ENCODE peak calls at places on chromosomes 13 and 19, in ten cellular contexts. O, F, Z, J, Y, H, X, Q, B and L are unnamed samples.

GRCh38 chr19:39679791-39680168 is 24.1 kb downstream of the LGALS16 start:
- DNase-seq in B (no peak), F (no peak), X (no peak), O (no peak), H (no peak), Z (no peak), Q (no peak), J (no peak), Y (no peak), L (no peak)

GRCh38 chr19:56562766-56563165 is 4.5 kb upstream of the ZNF470 start:
- DNase-seq in Z (no peak), B (no peak), O (no peak), Q (no peak), Y (no peak), X (no peak), H (no peak), F (no peak), J (no peak), L (no peak)

GRCh38 chr19:39428309-39429112 is 7.2 kb downstream of the RPS16 start:
- DNase-seq in Y (peak), Z (peak), Q (peak), O (no peak), F (peak), J (peak), H (peak), B (peak), X (peak), L (peak)

GRCh38 chr19:31699421-31699820 is 350.2 kb upstream of the TSHZ3 start:
- DNase-seq in H (no peak), Z (no peak), J (peak), Y (no peak), X (no peak), B (no peak), F (no peak), Q (no peak), O (no peak), L (no peak)

GRCh38 chr19:18731562-18732008 is 48.1 kb downstream of the CRTC1 start:
- DNase-seq in Y (no peak), B (peak), Z (peak), X (no peak), H (peak), F (no peak), Q (no peak), J (no peak), O (no peak), L (peak)

GRCh38 chr13:113918981-113919646 is 54.8 kb downstream of the C13orf46 start:
- DNase-seq in Q (no peak), Z (no peak), O (peak), J (no peak), B (no peak), Y (no peak), X (no peak), H (no peak), F (no peak), L (no peak)

GRCh38 chr13:27194895-27195764 is 23.5 kb upstream of the USP12 start:
- DNase-seq in Q (no peak), F (peak), B (peak), Y (no peak), H (peak), X (peak), O (no peak), Z (peak), J (peak), L (peak)

GRCh38 chr13:80454245-80454644 is 113.3 kb upstream of the SPRY2 start:
- DNase-seq in Y (no peak), H (peak), O (no peak), B (peak), Z (peak), F (peak), X (no peak), Q (no peak), J (no peak), L (peak)

GRCh38 chr13:40058757-40059236 is 403.3 kb downstream of the COG6 start:
- DNase-seq in F (no peak), X (no peak), J (no peak), Z (peak), B (peak), Y (no peak), H (no peak), Q (no peak), O (no peak), L (peak)

GRCh38 chr19:42349378-42350107 is 24.1 kb downstream of the MEGF8 start:
- DNase-seq in H (no peak), Q (no peak), B (no peak), Y (no peak), J (no peak), Z (no peak), O (no peak), X (no peak), F (no peak), L (no peak)

GRCh38 chr13:111514646-111515617 is 194.5 kb downstream of the TEX29 start:
- DNase-seq in O (no peak), B (no peak), F (no peak), Z (no peak), X (no peak), H (no peak), J (no peak), Q (no peak), Y (no peak), L (no peak)

GRCh38 chr13:76992548-76993001 is 694 bp downstream of the CLN5 start:
- DNase-seq in F (peak), J (peak), Y (peak), B (peak), X (no peak), H (peak), Z (peak), O (no peak), Q (no peak), L (peak)

GRCh38 chr13:109862627-109863026 is 76.2 kb upstream of the IRS2 start:
- DNase-seq in Y (no peak), F (peak), Z (peak), Q (no peak), J (no peak), X (no peak), H (peak), O (no peak), B (peak), L (peak)

GRCh38 chr19:4635763-4636135 is 3.6 kb upstream of the TNFAIP8L1 start:
- DNase-seq in B (no peak), X (no peak), Q (no peak), F (no peak), Y (no peak), J (peak), O (no peak), H (no peak), Z (no peak), L (no peak)

GRCh38 chr19:5028229-5028886 is 59.4 kb downstream of the KDM4B start:
- DNase-seq in H (no peak), B (no peak), F (no peak), Q (no peak), X (no peak), J (no peak), Z (no peak), Y (no peak), O (no peak), L (no peak)

GRCh38 chr19:39397360-39398296 is 6.5 kb downstream of the MED29 start:
- DNase-seq in H (peak), X (peak), J (peak), Z (peak), Y (peak), Q (peak), B (peak), F (peak), O (no peak), L (peak)

GRCh38 chr19:40217921-40218890 is at the start of gene TTC9B:
- DNase-seq in Q (no peak), O (no peak), J (peak), Y (no peak), B (peak), Z (no peak), X (no peak), F (peak), H (no peak), L (peak)

GRCh38 chr13:83498045-83498444 is 384.2 kb downstream of the SLITRK1 start:
- DNase-seq in Q (no peak), F (peak), H (no peak), Y (no peak), J (no peak), Z (no peak), X (no peak), O (no peak), B (no peak), L (no peak)

GRCh38 chr19:40612831-40613668 is 11.9 kb downstream of the LTBP4 start:
- DNase-seq in F (peak), H (no peak), Z (peak), O (no peak), B (peak), Y (no peak), X (no peak), Q (peak), J (peak), L (no peak)

GRCh38 chr19:6354098-6354674 is 7.1 kb upstream of the CLPP start:
- DNase-seq in Z (no peak), O (no peak), Q (no peak), F (peak), H (no peak), J (no peak), Y (no peak), X (no peak), B (peak), L (peak)

GRCh38 chr19:19470579-19470978 is 44.8 kb downstream of the TSSK6 start:
- DNase-seq in J (no peak), Q (no peak), F (no peak), B (no peak), Y (no peak), Z (no peak), X (no peak), H (no peak), O (no peak), L (no peak)

GRCh38 chr19:48967346-48968178 is 2.5 kb downstream of the FTL start:
- DNase-seq in Q (peak), O (no peak), J (no peak), Y (no peak), F (peak), X (no peak), B (peak), H (peak), Z (peak), L (peak)

GRCh38 chr19:48539503-48540096 is 12.4 kb upstream of the SULT2B1 start:
- DNase-seq in Q (no peak), H (peak), Z (peak), X (no peak), J (no peak), O (peak), F (peak), B (peak), Y (no peak), L (peak)

GRCh38 chr13:110396913-110397379 is 89.9 kb downstream of the COL4A2 start:
- DNase-seq in X (no peak), O (peak), H (peak), Q (no peak), J (no peak), Z (peak), B (peak), Y (peak), F (peak), L (peak)

GRCh38 chr13:111216166-111216960 is 101.3 kb downstream of the ARHGEF7 start:
- DNase-seq in O (no peak), Z (peak), H (peak), J (peak), Q (no peak), Y (no peak), F (peak), X (no peak), B (peak), L (no peak)

GRCh38 chr19:39131255-39131755 is 5.7 kb downstream of the PAK4 start:
- DNase-seq in F (peak), Z (peak), O (no peak), Y (no peak), B (no peak), X (no peak), Q (no peak), H (peak), J (no peak), L (peak)

GRCh38 chr13:26946675-26947342 is 186.2 kb upstream of the GPR12 start:
- DNase-seq in H (peak), F (peak), Y (no peak), B (peak), Z (peak), J (peak), Q (no peak), O (peak), X (peak), L (peak)

GRCh38 chr13:90717451-90717936 is 630.0 kb upstream of the MIR17HG start:
- DNase-seq in H (peak), Z (peak), O (no peak), Y (no peak), X (no peak), B (peak), Q (no peak), F (peak), J (peak), L (peak)

GRCh38 chr19:7505682-7506384 is 10.1 kb upstream of the ZNF358 start:
- DNase-seq in Z (no peak), Q (no peak), O (no peak), X (no peak), B (no peak), H (no peak), F (no peak), Y (no peak), J (peak), L (no peak)

GRCh38 chr19:56678205-56678604 is 6.6 kb upstream of the ZNF835 start:
- DNase-seq in B (no peak), J (no peak), H (no peak), F (no peak), O (no peak), X (no peak), Z (no peak), Q (no peak), Y (no peak), L (no peak)

GRCh38 chr19:4391701-4392543 is 8.4 kb downstream of the SH3GL1 start:
- DNase-seq in F (peak), B (peak), Q (no peak), O (no peak), J (no peak), Z (peak), H (peak), Y (no peak), X (no peak), L (peak)

GRCh38 chr19:14023404-14024235 is 4.3 kb upstream of the RLN3 start:
- DNase-seq in X (no peak), Z (peak), H (peak), Q (peak), O (no peak), Y (no peak), B (peak), F (peak), J (peak), L (peak)

GRCh38 chr13:72852207-72852606 is 70.3 kb downstream of the PIBF1 start:
- DNase-seq in B (no peak), X (no peak), Q (no peak), J (no peak), O (no peak), Y (no peak), F (no peak), Z (no peak), H (no peak), L (no peak)

GRCh38 chr19:43649514-43649913 is 9.9 kb upstream of the CADM4 start:
- DNase-seq in Q (no peak), J (no peak), Y (no peak), X (no peak), O (no peak), B (no peak), F (no peak), H (no peak), Z (no peak), L (no peak)

GRCh38 chr13:50910483-50910805 is 853 bp downstream of the RNASEH2B start:
- DNase-seq in Y (peak), B (peak), X (no peak), O (no peak), H (peak), F (peak), Z (peak), J (peak), Q (no peak), L (peak)

GRCh38 chr13:41973247-41973741 is 12.4 kb upstream of the VWA8 start:
- DNase-seq in Z (no peak), H (no peak), F (no peak), O (no peak), X (no peak), Y (no peak), J (peak), Q (no peak), B (peak), L (no peak)

DNA sequence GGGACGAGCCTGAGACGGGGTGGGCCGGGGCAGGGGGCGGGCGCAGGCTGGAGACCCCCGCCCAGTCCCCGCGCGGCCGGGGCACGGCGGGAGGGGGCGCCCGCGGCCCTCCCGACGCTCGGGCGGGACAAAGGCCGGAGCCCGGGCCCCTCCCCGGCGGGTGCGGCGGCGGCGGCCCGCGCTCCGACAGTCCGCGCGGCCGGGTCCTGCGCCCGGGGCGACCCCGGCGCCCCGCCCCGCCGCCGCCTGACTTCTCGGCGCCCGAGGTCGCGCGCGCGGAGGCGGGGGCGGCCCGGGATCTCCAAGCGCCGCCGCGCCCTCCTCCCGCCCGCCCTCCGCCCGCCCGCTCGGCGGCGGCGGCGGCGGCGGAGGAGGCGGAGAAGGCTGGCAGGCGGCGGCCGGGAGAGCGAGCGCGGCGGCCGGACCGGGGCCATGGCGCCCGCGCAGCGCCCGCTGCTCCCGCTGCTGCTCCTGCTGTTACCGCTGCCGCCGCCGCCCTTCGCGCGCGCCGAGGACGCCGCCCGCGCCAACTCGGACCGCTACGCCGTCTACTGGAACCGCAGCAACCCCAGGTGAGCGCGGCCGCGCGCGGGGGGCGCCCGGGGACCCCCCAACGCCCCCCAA is at the start of gene EFNA2:
- DNase-seq in J (peak), O (no peak), Q (no peak), Y (no peak), F (no peak), H (no peak), X (no peak), B (no peak), Z (no peak), L (no peak)
- H3K4me3 ChIP-seq in J (peak), O (peak), Q (no peak), Y (no peak), F (no peak), H (peak), X (peak), B (no peak), Z (no peak), L (no peak)

GRCh38 chr19:51407631-51408131 is 9.8 kb downstream of the SIGLEC10 start:
- DNase-seq in Q (no peak), F (peak), J (peak), O (no peak), B (peak), Y (no peak), Z (no peak), H (peak), X (no peak), L (peak)
- TF ChIP-seq CTCF in Q (peak), F (peak), J (peak), O (peak), B (peak), Y (peak), Z (peak), H (peak), X (peak), L (peak)

DNA sequence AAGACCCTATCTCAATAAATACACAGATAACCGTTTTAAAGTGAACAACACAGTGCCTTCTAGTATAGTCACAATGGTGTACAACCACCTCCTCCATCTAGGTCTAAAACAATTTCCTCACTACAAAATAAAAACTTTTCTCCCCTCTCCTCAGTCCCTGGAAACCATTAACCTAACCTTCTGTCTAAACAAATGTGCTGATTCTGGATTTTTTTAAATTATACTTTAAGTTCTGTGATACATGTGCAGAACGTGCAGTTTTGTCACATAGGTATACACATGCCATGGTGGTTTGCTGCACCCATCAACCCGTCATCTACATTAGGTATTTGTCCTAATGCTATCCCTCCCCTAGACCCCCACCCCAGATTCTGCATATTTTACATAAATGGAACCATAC is 9.8 kb upstream of the ZBTB45 start:
- DNase-seq in Y (no peak), J (no peak), Z (no peak), H (no peak), O (no peak), Q (no peak), X (no peak), B (no peak), F (no peak), L (no peak)
- H3K4me3 ChIP-seq in Y (no peak), J (no peak), Z (no peak), H (no peak), O (no peak), Q (no peak), X (no peak), B (no peak), F (no peak), L (no peak)

GRCh38 chr13:98460519-98460918 is 116.4 kb downstream of the STK24 start:
- DNase-seq in X (no peak), H (no peak), Z (no peak), F (peak), Y (no peak), O (no peak), B (no peak), Q (no peak), J (no peak), L (no peak)
- TF ChIP-seq CTCF in X (no peak), H (no peak), Z (no peak), F (no peak), Y (no peak), O (no peak), B (no peak), Q (no peak), J (no peak), L (no peak)

GRCh38 chr13:98543380-98544104 is 33.4 kb downstream of the STK24 start:
- DNase-seq in Y (no peak), B (no peak), X (no peak), F (no peak), H (no peak), O (no peak), Q (no peak), Z (no peak), J (no peak), L (no peak)
- H3K4me3 ChIP-seq in Y (no peak), B (no peak), X (no peak), F (no peak), H (no peak), O (no peak), Q (peak), Z (no peak), J (no peak), L (no peak)